ENCODE peak calls at places on chromosomes 3 and 15, in eight cellular contexts. One of them, this sample, is unnamed.

GRCh38 chr3:127325630-127325961 is 37.8 kb upstream of the PRR20G start:
- DNase-seq in G401: no peak
- DNase-seq in psoas muscle: peak
- DNase-seq in stimulated activated naive CD4-positive, alpha-beta T cell: no peak
- DNase-seq in GM03348: peak
- DNase-seq in GM23248: peak
- DNase-seq in stimulated activated CD8-positive, alpha-beta memory T cell treated with anti-CD3 and anti-CD28 coated beads, Interleukin-12 subunit alpha, Interleukin-12 subunit beta, amount 100 ng/mL, for 4 hours: no peak
- DNase-seq in endothelial cell: no peak
- DNase-seq in this sample: peak

GRCh38 chr3:154098396-154098795 is 22.8 kb upstream of the ARHGEF26 start:
- DNase-seq in GM23248: no peak
- DNase-seq in stimulated activated naive CD4-positive, alpha-beta T cell: no peak
- DNase-seq in G401: no peak
- DNase-seq in psoas muscle: no peak
- DNase-seq in stimulated activated CD8-positive, alpha-beta memory T cell treated with anti-CD3 and anti-CD28 coated beads, Interleukin-12 subunit alpha, Interleukin-12 subunit beta, amount 100 ng/mL, for 4 hours: no peak
- DNase-seq in endothelial cell: no peak
- DNase-seq in GM03348: no peak
- DNase-seq in this sample: no peak

GRCh38 chr3:157624801-157625200 is 121.6 kb upstream of the VEPH1 start:
- DNase-seq in stimulated activated CD8-positive, alpha-beta memory T cell treated with anti-CD3 and anti-CD28 coated beads, Interleukin-12 subunit alpha, Interleukin-12 subunit beta, amount 100 ng/mL, for 4 hours: no peak
- DNase-seq in endothelial cell: no peak
- DNase-seq in psoas muscle: no peak
- DNase-seq in G401: no peak
- DNase-seq in GM03348: no peak
- DNase-seq in stimulated activated naive CD4-positive, alpha-beta T cell: no peak
- DNase-seq in GM23248: no peak
- DNase-seq in this sample: no peak

GRCh38 chr3:115062412-115062956 is 84.6 kb downstream of the ZBTB20 start:
- DNase-seq in stimulated activated CD8-positive, alpha-beta memory T cell treated with anti-CD3 and anti-CD28 coated beads, Interleukin-12 subunit alpha, Interleukin-12 subunit beta, amount 100 ng/mL, for 4 hours: no peak
- DNase-seq in GM23248: peak
- DNase-seq in endothelial cell: no peak
- DNase-seq in G401: no peak
- DNase-seq in GM03348: peak
- DNase-seq in psoas muscle: no peak
- DNase-seq in stimulated activated naive CD4-positive, alpha-beta T cell: no peak
- DNase-seq in this sample: peak

GRCh38 chr3:178152010-178152409 is 384.2 kb upstream of the KCNMB2 start:
- DNase-seq in psoas muscle: no peak
- DNase-seq in stimulated activated naive CD4-positive, alpha-beta T cell: no peak
- DNase-seq in stimulated activated CD8-positive, alpha-beta memory T cell treated with anti-CD3 and anti-CD28 coated beads, Interleukin-12 subunit alpha, Interleukin-12 subunit beta, amount 100 ng/mL, for 4 hours: no peak
- DNase-seq in endothelial cell: no peak
- DNase-seq in GM23248: no peak
- DNase-seq in GM03348: no peak
- DNase-seq in G401: no peak
- DNase-seq in this sample: no peak

GRCh38 chr3:132641837-132642538 is 17.6 kb downstream of the ACAD11 start:
- DNase-seq in GM03348: peak
- DNase-seq in G401: peak
- DNase-seq in stimulated activated CD8-positive, alpha-beta memory T cell treated with anti-CD3 and anti-CD28 coated beads, Interleukin-12 subunit alpha, Interleukin-12 subunit beta, amount 100 ng/mL, for 4 hours: no peak
- DNase-seq in GM23248: peak
- DNase-seq in endothelial cell: no peak
- DNase-seq in psoas muscle: no peak
- DNase-seq in stimulated activated naive CD4-positive, alpha-beta T cell: no peak
- DNase-seq in this sample: peak

GRCh38 chr15:39327005-39327725 is 253.7 kb upstream of the THBS1 start:
- DNase-seq in stimulated activated naive CD4-positive, alpha-beta T cell: no peak
- DNase-seq in GM23248: no peak
- DNase-seq in G401: no peak
- DNase-seq in endothelial cell: no peak
- DNase-seq in stimulated activated CD8-positive, alpha-beta memory T cell treated with anti-CD3 and anti-CD28 coated beads, Interleukin-12 subunit alpha, Interleukin-12 subunit beta, amount 100 ng/mL, for 4 hours: no peak
- DNase-seq in GM03348: no peak
- DNase-seq in psoas muscle: no peak
- DNase-seq in this sample: no peak

GRCh38 chr15:70051948-70052633 is 45.6 kb downstream of the TLE3 start:
- DNase-seq in psoas muscle: no peak
- DNase-seq in endothelial cell: no peak
- DNase-seq in GM03348: no peak
- DNase-seq in GM23248: no peak
- DNase-seq in G401: no peak
- DNase-seq in stimulated activated naive CD4-positive, alpha-beta T cell: no peak
- DNase-seq in stimulated activated CD8-positive, alpha-beta memory T cell treated with anti-CD3 and anti-CD28 coated beads, Interleukin-12 subunit alpha, Interleukin-12 subunit beta, amount 100 ng/mL, for 4 hours: no peak
- DNase-seq in this sample: no peak

GRCh38 chr3:111768571-111769100 is 90.4 kb upstream of the PHLDB2 start:
- DNase-seq in stimulated activated CD8-positive, alpha-beta memory T cell treated with anti-CD3 and anti-CD28 coated beads, Interleukin-12 subunit alpha, Interleukin-12 subunit beta, amount 100 ng/mL, for 4 hours: no peak
- DNase-seq in endothelial cell: no peak
- DNase-seq in GM03348: peak
- DNase-seq in stimulated activated naive CD4-positive, alpha-beta T cell: no peak
- DNase-seq in G401: no peak
- DNase-seq in GM23248: peak
- DNase-seq in psoas muscle: no peak
- DNase-seq in this sample: peak

GRCh38 chr3:12558706-12559105 is 1.8 kb downstream of the MKRN2 start:
- DNase-seq in endothelial cell: no peak
- DNase-seq in GM03348: no peak
- DNase-seq in psoas muscle: no peak
- DNase-seq in stimulated activated CD8-positive, alpha-beta memory T cell treated with anti-CD3 and anti-CD28 coated beads, Interleukin-12 subunit alpha, Interleukin-12 subunit beta, amount 100 ng/mL, for 4 hours: no peak
- DNase-seq in GM23248: no peak
- DNase-seq in G401: no peak
- DNase-seq in stimulated activated naive CD4-positive, alpha-beta T cell: no peak
- DNase-seq in this sample: no peak

GRCh38 chr3:69370945-69371301 is 15.0 kb downstream of the FRMD4B start:
- DNase-seq in G401: no peak
- DNase-seq in GM23248: peak
- DNase-seq in psoas muscle: no peak
- DNase-seq in endothelial cell: no peak
- DNase-seq in stimulated activated CD8-positive, alpha-beta memory T cell treated with anti-CD3 and anti-CD28 coated beads, Interleukin-12 subunit alpha, Interleukin-12 subunit beta, amount 100 ng/mL, for 4 hours: no peak
- DNase-seq in GM03348: peak
- DNase-seq in stimulated activated naive CD4-positive, alpha-beta T cell: no peak
- DNase-seq in this sample: peak

GRCh38 chr15:49063402-49064280 is 17.4 kb upstream of the SECISBP2L start:
- DNase-seq in stimulated activated CD8-positive, alpha-beta memory T cell treated with anti-CD3 and anti-CD28 coated beads, Interleukin-12 subunit alpha, Interleukin-12 subunit beta, amount 100 ng/mL, for 4 hours: no peak
- DNase-seq in psoas muscle: no peak
- DNase-seq in GM03348: no peak
- DNase-seq in G401: no peak
- DNase-seq in endothelial cell: no peak
- DNase-seq in stimulated activated naive CD4-positive, alpha-beta T cell: no peak
- DNase-seq in GM23248: no peak
- DNase-seq in this sample: no peak

GRCh38 chr15:40633178-40633577 is 39.1 kb downstream of the KNL1 start:
- DNase-seq in endothelial cell: no peak
- DNase-seq in GM03348: no peak
- DNase-seq in stimulated activated naive CD4-positive, alpha-beta T cell: no peak
- DNase-seq in G401: no peak
- DNase-seq in GM23248: peak
- DNase-seq in stimulated activated CD8-positive, alpha-beta memory T cell treated with anti-CD3 and anti-CD28 coated beads, Interleukin-12 subunit alpha, Interleukin-12 subunit beta, amount 100 ng/mL, for 4 hours: no peak
- DNase-seq in psoas muscle: no peak
- DNase-seq in this sample: no peak

GRCh38 chr15:68806220-68807105 is 14.2 kb downstream of the ANP32A start:
- DNase-seq in stimulated activated naive CD4-positive, alpha-beta T cell: no peak
- DNase-seq in endothelial cell: no peak
- DNase-seq in stimulated activated CD8-positive, alpha-beta memory T cell treated with anti-CD3 and anti-CD28 coated beads, Interleukin-12 subunit alpha, Interleukin-12 subunit beta, amount 100 ng/mL, for 4 hours: no peak
- DNase-seq in G401: no peak
- DNase-seq in GM03348: no peak
- DNase-seq in GM23248: no peak
- DNase-seq in psoas muscle: no peak
- DNase-seq in this sample: peak

GRCh38 chr3:123100192-123100776 is 33.5 kb downstream of the PDIA5 start:
- DNase-seq in GM03348: no peak
- DNase-seq in psoas muscle: no peak
- DNase-seq in GM23248: no peak
- DNase-seq in G401: no peak
- DNase-seq in stimulated activated CD8-positive, alpha-beta memory T cell treated with anti-CD3 and anti-CD28 coated beads, Interleukin-12 subunit alpha, Interleukin-12 subunit beta, amount 100 ng/mL, for 4 hours: no peak
- DNase-seq in endothelial cell: no peak
- DNase-seq in stimulated activated naive CD4-positive, alpha-beta T cell: no peak
- DNase-seq in this sample: no peak

GRCh38 chr3:31472479-31473390 is 60.0 kb upstream of the STT3B start:
- DNase-seq in G401: no peak
- DNase-seq in stimulated activated CD8-positive, alpha-beta memory T cell treated with anti-CD3 and anti-CD28 coated beads, Interleukin-12 subunit alpha, Interleukin-12 subunit beta, amount 100 ng/mL, for 4 hours: no peak
- DNase-seq in stimulated activated naive CD4-positive, alpha-beta T cell: no peak
- DNase-seq in psoas muscle: no peak
- DNase-seq in endothelial cell: no peak
- DNase-seq in GM23248: peak
- DNase-seq in GM03348: no peak
- DNase-seq in this sample: peak

GRCh38 chr15:99450896-99451358 is 114.9 kb upstream of the MEF2A start:
- DNase-seq in G401: no peak
- DNase-seq in GM23248: peak
- DNase-seq in stimulated activated CD8-positive, alpha-beta memory T cell treated with anti-CD3 and anti-CD28 coated beads, Interleukin-12 subunit alpha, Interleukin-12 subunit beta, amount 100 ng/mL, for 4 hours: peak
- DNase-seq in endothelial cell: no peak
- DNase-seq in stimulated activated naive CD4-positive, alpha-beta T cell: no peak
- DNase-seq in GM03348: peak
- DNase-seq in psoas muscle: peak
- DNase-seq in this sample: no peak

GRCh38 chr3:63960048-63960711 is 48.0 kb upstream of the SCAANT1 start:
- DNase-seq in GM03348: peak
- DNase-seq in endothelial cell: no peak
- DNase-seq in G401: peak
- DNase-seq in GM23248: peak
- DNase-seq in psoas muscle: peak
- DNase-seq in stimulated activated CD8-positive, alpha-beta memory T cell treated with anti-CD3 and anti-CD28 coated beads, Interleukin-12 subunit alpha, Interleukin-12 subunit beta, amount 100 ng/mL, for 4 hours: no peak
- DNase-seq in stimulated activated naive CD4-positive, alpha-beta T cell: no peak
- DNase-seq in this sample: peak

GRCh38 chr15:37931868-37932267 is 2.6 kb upstream of the TMCO5A start:
- DNase-seq in G401: no peak
- DNase-seq in stimulated activated CD8-positive, alpha-beta memory T cell treated with anti-CD3 and anti-CD28 coated beads, Interleukin-12 subunit alpha, Interleukin-12 subunit beta, amount 100 ng/mL, for 4 hours: no peak
- DNase-seq in psoas muscle: no peak
- DNase-seq in stimulated activated naive CD4-positive, alpha-beta T cell: no peak
- DNase-seq in endothelial cell: no peak
- DNase-seq in GM03348: peak
- DNase-seq in GM23248: peak
- DNase-seq in this sample: peak

GRCh38 chr15:29471757-29472156 is 202.1 kb upstream of the NSMCE3 start:
- DNase-seq in GM23248: no peak
- DNase-seq in psoas muscle: no peak
- DNase-seq in stimulated activated naive CD4-positive, alpha-beta T cell: no peak
- DNase-seq in G401: no peak
- DNase-seq in endothelial cell: no peak
- DNase-seq in GM03348: no peak
- DNase-seq in stimulated activated CD8-positive, alpha-beta memory T cell treated with anti-CD3 and anti-CD28 coated beads, Interleukin-12 subunit alpha, Interleukin-12 subunit beta, amount 100 ng/mL, for 4 hours: no peak
- DNase-seq in this sample: no peak

GRCh38 chr15:90595760-90596155 is 66.0 kb downstream of the CRTC3 start:
- DNase-seq in stimulated activated naive CD4-positive, alpha-beta T cell: no peak
- DNase-seq in GM03348: no peak
- DNase-seq in psoas muscle: no peak
- DNase-seq in endothelial cell: no peak
- DNase-seq in G401: no peak
- DNase-seq in GM23248: no peak
- DNase-seq in stimulated activated CD8-positive, alpha-beta memory T cell treated with anti-CD3 and anti-CD28 coated beads, Interleukin-12 subunit alpha, Interleukin-12 subunit beta, amount 100 ng/mL, for 4 hours: no peak
- DNase-seq in this sample: no peak

GRCh38 chr15:66072616-66073361 is 180.8 kb downstream of the MEGF11 start:
- DNase-seq in psoas muscle: no peak
- DNase-seq in GM03348: no peak
- DNase-seq in stimulated activated naive CD4-positive, alpha-beta T cell: no peak
- DNase-seq in stimulated activated CD8-positive, alpha-beta memory T cell treated with anti-CD3 and anti-CD28 coated beads, Interleukin-12 subunit alpha, Interleukin-12 subunit beta, amount 100 ng/mL, for 4 hours: no peak
- DNase-seq in GM23248: no peak
- DNase-seq in G401: no peak
- DNase-seq in endothelial cell: no peak
- DNase-seq in this sample: peak

GRCh38 chr15:57747206-57747605 is 40.7 kb downstream of the POLR2M start:
- DNase-seq in GM23248: no peak
- DNase-seq in stimulated activated CD8-positive, alpha-beta memory T cell treated with anti-CD3 and anti-CD28 coated beads, Interleukin-12 subunit alpha, Interleukin-12 subunit beta, amount 100 ng/mL, for 4 hours: no peak
- DNase-seq in psoas muscle: peak
- DNase-seq in GM03348: no peak
- DNase-seq in G401: no peak
- DNase-seq in stimulated activated naive CD4-positive, alpha-beta T cell: peak
- DNase-seq in endothelial cell: no peak
- DNase-seq in this sample: no peak

GRCh38 chr3:28982906-28983305 is 298.0 kb upstream of the RBMS3 start:
- DNase-seq in GM23248: no peak
- DNase-seq in GM03348: no peak
- DNase-seq in G401: no peak
- DNase-seq in stimulated activated CD8-positive, alpha-beta memory T cell treated with anti-CD3 and anti-CD28 coated beads, Interleukin-12 subunit alpha, Interleukin-12 subunit beta, amount 100 ng/mL, for 4 hours: no peak
- DNase-seq in psoas muscle: no peak
- DNase-seq in stimulated activated naive CD4-positive, alpha-beta T cell: no peak
- DNase-seq in endothelial cell: no peak
- DNase-seq in this sample: no peak

GRCh38 chr3:194166682-194167479 is 30.9 kb downstream of the HES1 start:
- DNase-seq in G401: no peak
- DNase-seq in stimulated activated CD8-positive, alpha-beta memory T cell treated with anti-CD3 and anti-CD28 coated beads, Interleukin-12 subunit alpha, Interleukin-12 subunit beta, amount 100 ng/mL, for 4 hours: no peak
- DNase-seq in stimulated activated naive CD4-positive, alpha-beta T cell: no peak
- DNase-seq in GM23248: peak
- DNase-seq in GM03348: no peak
- DNase-seq in endothelial cell: no peak
- DNase-seq in psoas muscle: no peak
- DNase-seq in this sample: no peak

GRCh38 chr15:85330941-85331588 is 49.3 kb upstream of the AKAP13 start:
- DNase-seq in psoas muscle: peak
- DNase-seq in G401: peak
- DNase-seq in stimulated activated naive CD4-positive, alpha-beta T cell: peak
- DNase-seq in GM23248: peak
- DNase-seq in stimulated activated CD8-positive, alpha-beta memory T cell treated with anti-CD3 and anti-CD28 coated beads, Interleukin-12 subunit alpha, Interleukin-12 subunit beta, amount 100 ng/mL, for 4 hours: peak
- DNase-seq in GM03348: peak
- DNase-seq in endothelial cell: peak
- DNase-seq in this sample: peak

GRCh38 chr15:99443056-99443756 is 122.6 kb upstream of the MEF2A start:
- DNase-seq in GM03348: peak
- DNase-seq in psoas muscle: no peak
- DNase-seq in endothelial cell: no peak
- DNase-seq in stimulated activated CD8-positive, alpha-beta memory T cell treated with anti-CD3 and anti-CD28 coated beads, Interleukin-12 subunit alpha, Interleukin-12 subunit beta, amount 100 ng/mL, for 4 hours: no peak
- DNase-seq in stimulated activated naive CD4-positive, alpha-beta T cell: no peak
- DNase-seq in GM23248: no peak
- DNase-seq in G401: no peak
- DNase-seq in this sample: no peak

GRCh38 chr3:63934041-63934440 is 21.9 kb upstream of the SCAANT1 start:
- DNase-seq in endothelial cell: peak
- DNase-seq in G401: no peak
- DNase-seq in GM23248: peak
- DNase-seq in stimulated activated CD8-positive, alpha-beta memory T cell treated with anti-CD3 and anti-CD28 coated beads, Interleukin-12 subunit alpha, Interleukin-12 subunit beta, amount 100 ng/mL, for 4 hours: no peak
- DNase-seq in stimulated activated naive CD4-positive, alpha-beta T cell: no peak
- DNase-seq in GM03348: no peak
- DNase-seq in psoas muscle: no peak
- DNase-seq in this sample: no peak

GRCh38 chr15:48149858-48150257 is 28.2 kb downstream of the MYEF2 start:
- DNase-seq in GM03348: peak
- DNase-seq in G401: no peak
- DNase-seq in stimulated activated CD8-positive, alpha-beta memory T cell treated with anti-CD3 and anti-CD28 coated beads, Interleukin-12 subunit alpha, Interleukin-12 subunit beta, amount 100 ng/mL, for 4 hours: no peak
- DNase-seq in psoas muscle: no peak
- DNase-seq in GM23248: peak
- DNase-seq in stimulated activated naive CD4-positive, alpha-beta T cell: no peak
- DNase-seq in endothelial cell: no peak
- DNase-seq in this sample: no peak

GRCh38 chr3:88219138-88219792 is 69.5 kb downstream of the C3orf38 start:
- DNase-seq in endothelial cell: peak
- DNase-seq in stimulated activated naive CD4-positive, alpha-beta T cell: no peak
- DNase-seq in GM23248: peak
- DNase-seq in GM03348: peak
- DNase-seq in psoas muscle: no peak
- DNase-seq in G401: peak
- DNase-seq in stimulated activated CD8-positive, alpha-beta memory T cell treated with anti-CD3 and anti-CD28 coated beads, Interleukin-12 subunit alpha, Interleukin-12 subunit beta, amount 100 ng/mL, for 4 hours: no peak
- DNase-seq in this sample: peak

GRCh38 chr15:86296762-86297161 is 217.1 kb downstream of the AGBL1 start:
- DNase-seq in psoas muscle: no peak
- DNase-seq in GM03348: no peak
- DNase-seq in stimulated activated naive CD4-positive, alpha-beta T cell: no peak
- DNase-seq in stimulated activated CD8-positive, alpha-beta memory T cell treated with anti-CD3 and anti-CD28 coated beads, Interleukin-12 subunit alpha, Interleukin-12 subunit beta, amount 100 ng/mL, for 4 hours: no peak
- DNase-seq in endothelial cell: no peak
- DNase-seq in G401: no peak
- DNase-seq in GM23248: no peak
- DNase-seq in this sample: no peak

GRCh38 chr15:50353251-50353998 is 1.6 kb downstream of the GABPB1 start:
- DNase-seq in stimulated activated CD8-positive, alpha-beta memory T cell treated with anti-CD3 and anti-CD28 coated beads, Interleukin-12 subunit alpha, Interleukin-12 subunit beta, amount 100 ng/mL, for 4 hours: no peak
- DNase-seq in psoas muscle: no peak
- DNase-seq in endothelial cell: no peak
- DNase-seq in G401: no peak
- DNase-seq in GM03348: peak
- DNase-seq in GM23248: peak
- DNase-seq in stimulated activated naive CD4-positive, alpha-beta T cell: no peak
- DNase-seq in this sample: peak